ENCODE peak calls at places on chromosomes 16 and 17, in four cellular contexts. W is Calu3, R is K562, Z is skeletal muscle cell. F is an unnamed sample.

GRCh38 chr17:79374807-79375206 is 236.0 kb downstream of the RBFOX3 start:
- DNase-seq in W (no peak), R (no peak), Z (no peak), F (no peak)

GRCh38 chr17:79965806-79966205 is 69.9 kb downstream of the TBC1D16 start:
- DNase-seq in W (no peak), R (no peak), Z (no peak), F (peak)

GRCh38 chr17:14048169-14048568 is 21.1 kb upstream of the COX10 start:
- DNase-seq in W (peak), R (peak), Z (no peak), F (no peak)

GRCh38 chr17:22517716-22518115 is 825.4 kb downstream of the KCNJ18 start:
- DNase-seq in W (no peak), R (peak), Z (no peak), F (no peak)

GRCh38 chr17:63419949-63420867 is 25.9 kb downstream of the CYB561 start:
- DNase-seq in W (no peak), R (peak), Z (no peak), F (no peak)

GRCh38 chr17:16377804-16378400 is 3.0 kb upstream of the UBB start:
- DNase-seq in W (peak), R (no peak), Z (no peak), F (no peak)

GRCh38 chr17:31105991-31106390 is 11.2 kb downstream of the NF1 start:
- DNase-seq in W (no peak), R (no peak), Z (no peak), F (no peak)

GRCh38 chr16:48433849-48434530 is 48.8 kb upstream of the SIAH1 start:
- DNase-seq in W (no peak), R (no peak), Z (no peak), F (no peak)

GRCh38 chr17:4317648-4318047 is 48.8 kb downstream of the UBE2G1 start:
- DNase-seq in W (no peak), R (no peak), Z (no peak), F (no peak)

GRCh38 chr17:64006361-64007088 is 8.4 kb downstream of the PRR29 start:
- DNase-seq in W (no peak), R (peak), Z (no peak), F (no peak)

GRCh38 chr17:79843917-79844815 is 4.9 kb upstream of the CBX4 start:
- DNase-seq in W (peak), R (no peak), Z (no peak), F (no peak)

GRCh38 chr16:86761117-86761971 is 183.0 kb downstream of the FOXL1 start:
- DNase-seq in W (peak), R (peak), Z (no peak), F (no peak)

GRCh38 chr16:13957197-13958078 is 37.5 kb downstream of the ERCC4 start:
- DNase-seq in W (peak), R (peak), Z (peak), F (peak)

GRCh38 chr17:37187262-37187661 is 188.5 kb upstream of the C17orf78 start:
- DNase-seq in W (no peak), R (no peak), Z (no peak), F (no peak)

GRCh38 chr16:30473231-30474061 is 904 bp downstream of the ITGAL start:
- DNase-seq in W (no peak), R (no peak), Z (no peak), F (no peak)

GRCh38 chr16:24504467-24505345 is 34.7 kb upstream of the RBBP6 start:
- DNase-seq in W (peak), R (peak), Z (peak), F (no peak)

F was measured in breast epithelium.